ENCODE peak calls at places on chromosomes 1 and 21, in seven cellular contexts. X is CD8-positive, alpha-beta memory T cell; K is AG08396; J is amniotic stem cell; O is activated gamma-delta T cell treated with Interleukin-2 at 50 U/mL for 16 hours; F is upper lobe of left lung; R is NCI-H1092. D is an unnamed sample.

GRCh38 chr1:109020693-109021092 is 21.2 kb downstream of the WDR47 start:
- DNase-seq in R (no peak), J (no peak), O (no peak), X (no peak), K (no peak), F (no peak), D (no peak)

GRCh38 chr1:27235827-27236226 is 1.4 kb downstream of the WDTC1 start:
- DNase-seq in J (no peak), O (no peak), R (no peak), K (peak), F (no peak), X (no peak), D (no peak)

GRCh38 chr21:32817206-32817605 is 45.7 kb upstream of the PAXBP1 start:
- DNase-seq in F (no peak), K (no peak), O (no peak), X (no peak), J (no peak), R (no peak), D (no peak)

GRCh38 chr1:29579821-29580425 is 343.6 kb downstream of the PTPRU start:
- DNase-seq in J (peak), F (no peak), K (peak), X (no peak), O (no peak), R (no peak), D (no peak)

GRCh38 chr1:231162970-231163830 is 1.3 kb downstream of the TRIM67 start:
- DNase-seq in X (no peak), O (no peak), K (no peak), J (no peak), R (peak), F (no peak), D (no peak)

GRCh38 chr1:212586429-212587303 is 21.9 kb upstream of the ATF3 start:
- DNase-seq in F (no peak), K (no peak), X (no peak), O (no peak), J (no peak), R (no peak), D (no peak)

GRCh38 chr1:248828845-248829244 is 3.1 kb upstream of the SH3BP5L start:
- DNase-seq in K (peak), X (no peak), O (no peak), F (no peak), R (no peak), J (peak), D (no peak)

GRCh38 chr21:44702111-44702972 is 5.4 kb downstream of the KRTAP10-12 start:
- DNase-seq in J (no peak), F (no peak), O (no peak), X (no peak), R (peak), K (no peak), D (no peak)

GRCh38 chr1:109214695-109215623 is 1.2 kb downstream of the SARS1 start:
- DNase-seq in K (peak), O (no peak), J (peak), X (peak), F (peak), R (peak), D (peak)

GRCh38 chr1:206856674-206857464 is 8.6 kb upstream of the IL20 start:
- DNase-seq in F (no peak), J (no peak), R (no peak), K (no peak), X (no peak), O (no peak), D (peak)

GRCh38 chr1:165666152-165666551 is 32.2 kb downstream of the ALDH9A1 start:
- DNase-seq in K (no peak), X (no peak), O (no peak), J (no peak), R (no peak), F (peak), D (no peak)

GRCh38 chr1:245995474-245995873 is 511.6 kb downstream of the SMYD3 start:
- DNase-seq in J (no peak), R (no peak), O (no peak), X (no peak), K (no peak), F (no peak), D (no peak)

GRCh38 chr1:2459757-2460156 is 16.3 kb upstream of the PLCH2 start:
- DNase-seq in F (no peak), J (no peak), X (no peak), O (no peak), R (no peak), K (peak), D (no peak)

D was measured in CD4-positive, alpha-beta memory T cell.